ENCODE peak calls at places on chromosome 6, in five cellular contexts. Q, B, C, F and J are unnamed samples.

GRCh38 chr6:30821862-30822784 is 62.2 kb upstream of the DDR1 start:
- DNase-seq in Q (no peak), B (peak), C (peak), F (no peak), J (peak)

GRCh38 chr6:142843344-142843743 is 101.6 kb downstream of the HIVEP2 start:
- DNase-seq in Q (no peak), B (peak), C (no peak), F (no peak), J (no peak)

GRCh38 chr6:18241208-18241836 is 23.0 kb downstream of the DEK start:
- DNase-seq in Q (no peak), B (no peak), C (no peak), F (no peak), J (peak)

GRCh38 chr6:12331474-12331873 is 41.3 kb downstream of the EDN1 start:
- DNase-seq in Q (no peak), B (no peak), C (peak), F (peak), J (no peak)

GRCh38 chr6:119119989-119120388 is 41.5 kb upstream of the FAM184A start:
- DNase-seq in Q (peak), B (no peak), C (no peak), F (no peak), J (peak)

GRCh38 chr6:41182069-41183034 is 18.6 kb downstream of the TREML2 start:
- DNase-seq in Q (peak), B (peak), C (peak), F (peak), J (peak)

GRCh38 chr6:168225471-168225901 is 94.1 kb downstream of the DACT2 start:
- DNase-seq in Q (no peak), B (no peak), C (peak), F (no peak), J (no peak)

GRCh38 chr6:1081566-1081965 is 230.3 kb upstream of the FOXQ1 start:
- DNase-seq in Q (peak), B (no peak), C (no peak), F (no peak), J (peak)

GRCh38 chr6:98324406-98324930 is 509.9 kb upstream of the POU3F2 start:
- DNase-seq in Q (no peak), B (no peak), C (no peak), F (no peak), J (no peak)

GRCh38 chr6:24054388-24054787 is 71.6 kb upstream of the NRSN1 start:
- DNase-seq in Q (no peak), B (no peak), C (no peak), F (no peak), J (no peak)
- TF ChIP-seq CTCF in Q (no peak), B (no peak), C (no peak), F (no peak), J (no peak)

GRCh38 chr6:130743175-130743574 is 84.0 kb upstream of the SMLR1 start:
- DNase-seq in Q (no peak), B (no peak), C (no peak), F (no peak), J (no peak)
- TF ChIP-seq CTCF in Q (no peak), B (no peak), C (no peak), F (no peak), J (peak)

GRCh38 chr6:165232277-165232654 is 77.1 kb downstream of the C6orf118 start:
- DNase-seq in Q (no peak), B (no peak), C (no peak), F (no peak), J (no peak)

GRCh38 chr6:165229216-165229615 is 80.2 kb downstream of the C6orf118 start:
- DNase-seq in Q (no peak), B (no peak), C (peak), F (no peak), J (no peak)

GRCh38 chr6:165231177-165231576 is 78.2 kb downstream of the C6orf118 start:
- DNase-seq in Q (no peak), B (no peak), C (no peak), F (no peak), J (no peak)

GRCh38 chr6:165233089-165233488 is 76.3 kb downstream of the C6orf118 start:
- DNase-seq in Q (no peak), B (no peak), C (no peak), F (no peak), J (no peak)

DNA sequence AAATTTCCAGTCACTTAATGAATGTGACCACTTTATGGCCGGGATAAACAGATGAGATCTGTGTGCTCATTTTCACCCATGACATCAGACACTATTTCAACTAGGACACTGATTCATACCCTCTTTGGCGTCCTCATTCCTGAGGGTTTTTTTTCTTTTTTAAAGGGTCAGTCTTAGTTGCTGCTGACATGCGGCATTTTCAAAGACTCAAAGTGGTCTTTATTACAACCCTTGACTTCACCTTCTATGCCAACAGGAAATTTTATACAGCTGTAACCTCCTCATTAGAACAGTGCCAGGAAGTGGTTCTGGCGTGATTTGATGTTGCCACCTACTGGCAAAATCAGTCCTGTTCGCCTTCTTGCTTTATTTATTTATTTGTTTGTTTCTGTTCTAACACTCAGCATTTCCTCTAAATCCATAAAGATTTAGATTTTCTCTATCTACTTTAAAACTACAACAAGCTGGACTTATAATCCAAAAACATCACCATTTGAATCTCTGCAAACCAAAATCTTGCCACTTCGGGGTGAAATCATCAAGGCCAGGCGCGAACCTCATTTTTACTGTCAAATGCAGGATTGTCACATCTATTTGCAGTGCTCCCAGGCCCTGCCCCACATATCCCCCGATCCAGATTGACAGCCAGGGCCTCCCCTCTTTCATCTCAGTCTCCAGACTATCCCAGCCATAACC is 77.7 kb downstream of the C6orf118 start:
- DNase-seq in Q (peak), B (peak), C (peak), F (no peak), J (no peak)
- TF ChIP-seq CTCF in Q (peak), B (peak), C (peak), F (no peak), J (peak)

DNA sequence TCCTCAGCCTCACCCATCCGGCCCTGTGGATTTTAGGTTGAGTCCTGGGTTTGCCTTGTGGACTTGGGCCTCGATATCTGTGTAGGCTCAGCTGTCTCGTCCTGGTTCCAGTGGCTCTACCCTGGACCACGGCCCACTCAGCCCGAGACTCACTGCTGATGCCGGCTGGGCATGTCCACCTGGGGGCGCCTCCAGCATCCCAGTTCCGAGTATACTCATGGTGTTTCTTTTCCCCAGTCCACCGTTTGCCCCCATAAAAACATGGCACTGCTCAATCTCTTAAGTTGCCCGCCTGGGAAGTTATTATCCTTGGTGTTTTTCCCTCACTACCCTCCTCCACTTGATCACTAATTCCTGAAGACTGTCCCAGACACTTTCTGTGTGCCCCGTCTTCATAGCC is 99.1 kb downstream of the ARID1B start:
- DNase-seq in Q (no peak), B (no peak), C (no peak), F (peak), J (no peak)
- TF ChIP-seq CTCF in Q (peak), B (peak), C (no peak), F (no peak), J (peak)